ENCODE peak calls at places on chromosomes 4 and X, in ten cellular contexts. One of them, this sample, is unnamed.

GRCh38 chr4:113738251-113738650 is 23.3 kb downstream of the CAMK2D start:
- DNase-seq in heart right ventricle: no peak
- DNase-seq in GM06990: no peak
- DNase-seq in astrocyte of the spinal cord: peak
- DNase-seq in left lung: no peak
- DNase-seq in Panc1: no peak
- DNase-seq in GM12878: no peak
- DNase-seq in uterus: no peak
- DNase-seq in GM12864: no peak
- DNase-seq in A549: no peak
- DNase-seq in this sample: peak

GRCh38 chr4:172543249-172543648 is 625.4 kb upstream of the GALNT7 start:
- DNase-seq in Panc1: no peak
- DNase-seq in GM12878: no peak
- DNase-seq in A549: no peak
- DNase-seq in uterus: no peak
- DNase-seq in heart right ventricle: no peak
- DNase-seq in GM12864: no peak
- DNase-seq in GM06990: no peak
- DNase-seq in astrocyte of the spinal cord: no peak
- DNase-seq in left lung: no peak
- DNase-seq in this sample: no peak

GRCh38 chr4:15451866-15452765 is 17.6 kb upstream of the CC2D2A start:
- DNase-seq in GM12864: no peak
- DNase-seq in heart right ventricle: no peak
- DNase-seq in Panc1: no peak
- DNase-seq in A549: peak
- DNase-seq in left lung: no peak
- DNase-seq in GM12878: no peak
- DNase-seq in uterus: no peak
- DNase-seq in GM06990: no peak
- DNase-seq in astrocyte of the spinal cord: peak
- DNase-seq in this sample: peak

GRCh38 chrX:135477576-135477975 is 42.9 kb upstream of the INTS6L start:
- DNase-seq in heart right ventricle: peak
- DNase-seq in GM12864: no peak
- DNase-seq in left lung: no peak
- DNase-seq in GM06990: no peak
- DNase-seq in uterus: no peak
- DNase-seq in A549: peak
- DNase-seq in Panc1: peak
- DNase-seq in astrocyte of the spinal cord: peak
- DNase-seq in GM12878: no peak
- DNase-seq in this sample: peak

GRCh38 chrX:108412783-108413182 is 25.4 kb downstream of the COL4A6 start:
- DNase-seq in GM12878: no peak
- DNase-seq in Panc1: no peak
- DNase-seq in left lung: no peak
- DNase-seq in GM12864: no peak
- DNase-seq in A549: no peak
- DNase-seq in heart right ventricle: no peak
- DNase-seq in astrocyte of the spinal cord: no peak
- DNase-seq in uterus: no peak
- DNase-seq in GM06990: no peak
- DNase-seq in this sample: no peak

GRCh38 chrX:13398073-13398823 is 78.4 kb upstream of the ATXN3L start:
- DNase-seq in A549: peak
- DNase-seq in GM12864: no peak
- DNase-seq in Panc1: peak
- DNase-seq in left lung: no peak
- DNase-seq in GM12878: no peak
- DNase-seq in astrocyte of the spinal cord: peak
- DNase-seq in uterus: peak
- DNase-seq in heart right ventricle: peak
- DNase-seq in GM06990: no peak
- DNase-seq in this sample: peak

GRCh38 chr4:180860136-180860720 is 1383.0 kb upstream of the TENM3 start:
- DNase-seq in heart right ventricle: no peak
- DNase-seq in GM12878: no peak
- DNase-seq in GM06990: no peak
- DNase-seq in A549: no peak
- DNase-seq in GM12864: no peak
- DNase-seq in Panc1: no peak
- DNase-seq in astrocyte of the spinal cord: no peak
- DNase-seq in uterus: no peak
- DNase-seq in left lung: no peak
- DNase-seq in this sample: no peak

GRCh38 chrX:130165703-130166502 is at the start of gene AIFM1:
- DNase-seq in GM12878: peak
- DNase-seq in Panc1: peak
- DNase-seq in GM06990: peak
- DNase-seq in A549: peak
- DNase-seq in heart right ventricle: peak
- DNase-seq in left lung: peak
- DNase-seq in uterus: peak
- DNase-seq in astrocyte of the spinal cord: peak
- DNase-seq in GM12864: peak
- DNase-seq in this sample: peak

GRCh38 chr4:158315706-158316105 is 105.4 kb downstream of the TMEM144 start:
- DNase-seq in GM06990: no peak
- DNase-seq in GM12864: no peak
- DNase-seq in heart right ventricle: no peak
- DNase-seq in A549: no peak
- DNase-seq in Panc1: no peak
- DNase-seq in left lung: no peak
- DNase-seq in astrocyte of the spinal cord: peak
- DNase-seq in uterus: no peak
- DNase-seq in GM12878: no peak
- DNase-seq in this sample: peak

GRCh38 chr4:38179690-38180299 is 219.6 kb downstream of the PTTG2 start:
- DNase-seq in uterus: peak
- DNase-seq in left lung: no peak
- DNase-seq in GM12864: peak
- DNase-seq in heart right ventricle: peak
- DNase-seq in GM12878: peak
- DNase-seq in astrocyte of the spinal cord: peak
- DNase-seq in Panc1: no peak
- DNase-seq in GM06990: no peak
- DNase-seq in A549: peak
- DNase-seq in this sample: peak

GRCh38 chr4:123790681-123791080 is 394.1 kb downstream of the SPRY1 start:
- DNase-seq in GM12864: no peak
- DNase-seq in GM06990: no peak
- DNase-seq in uterus: no peak
- DNase-seq in heart right ventricle: no peak
- DNase-seq in left lung: no peak
- DNase-seq in GM12878: no peak
- DNase-seq in A549: no peak
- DNase-seq in astrocyte of the spinal cord: no peak
- DNase-seq in Panc1: no peak
- DNase-seq in this sample: peak

GRCh38 chr4:139137745-139138144 is 39.3 kb downstream of the ELF2 start:
- DNase-seq in uterus: no peak
- DNase-seq in Panc1: no peak
- DNase-seq in A549: no peak
- DNase-seq in astrocyte of the spinal cord: no peak
- DNase-seq in GM12864: no peak
- DNase-seq in left lung: no peak
- DNase-seq in heart right ventricle: no peak
- DNase-seq in GM06990: no peak
- DNase-seq in GM12878: no peak
- DNase-seq in this sample: no peak

GRCh38 chrX:29470029-29470428 is 745.3 kb upstream of the MAGEB2 start:
- DNase-seq in Panc1: no peak
- DNase-seq in left lung: no peak
- DNase-seq in GM12864: no peak
- DNase-seq in GM12878: no peak
- DNase-seq in A549: peak
- DNase-seq in GM06990: no peak
- DNase-seq in astrocyte of the spinal cord: peak
- DNase-seq in uterus: no peak
- DNase-seq in heart right ventricle: no peak
- DNase-seq in this sample: peak

GRCh38 chrX:148871422-148872152 is 371.2 kb downstream of the AFF2 start:
- DNase-seq in GM12864: no peak
- DNase-seq in GM06990: no peak
- DNase-seq in heart right ventricle: peak
- DNase-seq in left lung: no peak
- DNase-seq in GM12878: no peak
- DNase-seq in Panc1: no peak
- DNase-seq in A549: no peak
- DNase-seq in astrocyte of the spinal cord: peak
- DNase-seq in uterus: no peak
- DNase-seq in this sample: peak

GRCh38 chrX:22134681-22135080 is 102.6 kb downstream of the PHEX start:
- DNase-seq in left lung: no peak
- DNase-seq in GM12864: no peak
- DNase-seq in uterus: no peak
- DNase-seq in heart right ventricle: no peak
- DNase-seq in GM12878: no peak
- DNase-seq in Panc1: no peak
- DNase-seq in A549: peak
- DNase-seq in astrocyte of the spinal cord: peak
- DNase-seq in GM06990: no peak
- DNase-seq in this sample: peak

DNA sequence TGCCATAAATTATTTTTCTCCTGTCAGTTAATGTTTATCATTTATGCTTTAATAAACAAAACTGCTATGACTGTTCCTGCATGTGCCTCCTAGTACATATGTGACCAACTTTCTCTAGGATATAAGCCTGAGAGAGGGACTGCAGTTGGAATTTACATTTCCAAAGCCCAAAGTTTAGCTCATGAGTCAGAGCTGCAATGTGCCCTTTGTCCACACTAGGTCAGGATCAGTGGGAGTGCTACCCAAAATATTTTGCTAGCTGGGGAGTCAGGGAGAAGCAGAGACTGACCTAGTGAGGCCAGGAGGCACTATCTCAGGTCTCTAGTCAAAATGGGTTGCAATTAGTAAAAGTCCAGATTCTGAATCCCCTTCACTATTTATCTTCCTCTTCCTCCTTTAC is 92.7 kb downstream of the AR start:
- DNase-seq in astrocyte of the spinal cord: peak
- DNase-seq in GM12864: no peak
- DNase-seq in GM06990: no peak
- DNase-seq in GM12878: no peak
- DNase-seq in heart right ventricle: no peak
- DNase-seq in A549: no peak
- DNase-seq in left lung: no peak
- DNase-seq in uterus: no peak
- DNase-seq in Panc1: no peak
- DNase-seq in this sample: peak
- H3K4me3 ChIP-seq in astrocyte of the spinal cord: no peak
- H3K4me3 ChIP-seq in GM12864: no peak
- H3K4me3 ChIP-seq in GM06990: no peak
- H3K4me3 ChIP-seq in GM12878: no peak
- H3K4me3 ChIP-seq in heart right ventricle: no peak
- H3K4me3 ChIP-seq in A549: no peak
- H3K4me3 ChIP-seq in left lung: no peak
- H3K4me3 ChIP-seq in uterus: no peak
- H3K4me3 ChIP-seq in Panc1: no peak
- H3K4me3 ChIP-seq in this sample: no peak

DNA sequence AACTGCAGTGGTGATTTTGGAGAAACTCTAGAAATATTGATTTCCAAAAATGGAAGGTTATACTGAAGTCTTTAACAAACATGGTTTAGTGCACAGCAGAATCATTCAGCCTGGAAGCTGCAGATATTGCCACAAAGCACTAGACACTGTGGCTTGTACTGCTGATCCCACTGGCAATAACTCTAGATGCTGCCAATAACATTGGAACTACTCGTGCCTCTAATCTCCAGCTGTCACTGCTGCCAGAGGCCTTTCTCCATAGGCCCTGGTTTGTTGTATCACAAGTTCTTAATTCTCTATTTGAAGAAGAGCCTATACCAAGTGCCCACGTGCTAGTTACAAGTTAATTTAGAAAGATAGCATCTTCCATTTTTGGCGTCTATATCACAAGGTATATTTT is 19.3 kb downstream of the DMP1 start:
- DNase-seq in GM12864: no peak
- DNase-seq in uterus: no peak
- DNase-seq in A549: no peak
- DNase-seq in GM12878: no peak
- DNase-seq in Panc1: no peak
- DNase-seq in astrocyte of the spinal cord: no peak
- DNase-seq in GM06990: no peak
- DNase-seq in heart right ventricle: no peak
- DNase-seq in left lung: no peak
- DNase-seq in this sample: no peak
- H3K4me3 ChIP-seq in GM12864: no peak
- H3K4me3 ChIP-seq in uterus: no peak
- H3K4me3 ChIP-seq in A549: no peak
- H3K4me3 ChIP-seq in GM12878: no peak
- H3K4me3 ChIP-seq in Panc1: no peak
- H3K4me3 ChIP-seq in astrocyte of the spinal cord: no peak
- H3K4me3 ChIP-seq in GM06990: no peak
- H3K4me3 ChIP-seq in heart right ventricle: no peak
- H3K4me3 ChIP-seq in left lung: no peak
- H3K4me3 ChIP-seq in this sample: no peak

DNA sequence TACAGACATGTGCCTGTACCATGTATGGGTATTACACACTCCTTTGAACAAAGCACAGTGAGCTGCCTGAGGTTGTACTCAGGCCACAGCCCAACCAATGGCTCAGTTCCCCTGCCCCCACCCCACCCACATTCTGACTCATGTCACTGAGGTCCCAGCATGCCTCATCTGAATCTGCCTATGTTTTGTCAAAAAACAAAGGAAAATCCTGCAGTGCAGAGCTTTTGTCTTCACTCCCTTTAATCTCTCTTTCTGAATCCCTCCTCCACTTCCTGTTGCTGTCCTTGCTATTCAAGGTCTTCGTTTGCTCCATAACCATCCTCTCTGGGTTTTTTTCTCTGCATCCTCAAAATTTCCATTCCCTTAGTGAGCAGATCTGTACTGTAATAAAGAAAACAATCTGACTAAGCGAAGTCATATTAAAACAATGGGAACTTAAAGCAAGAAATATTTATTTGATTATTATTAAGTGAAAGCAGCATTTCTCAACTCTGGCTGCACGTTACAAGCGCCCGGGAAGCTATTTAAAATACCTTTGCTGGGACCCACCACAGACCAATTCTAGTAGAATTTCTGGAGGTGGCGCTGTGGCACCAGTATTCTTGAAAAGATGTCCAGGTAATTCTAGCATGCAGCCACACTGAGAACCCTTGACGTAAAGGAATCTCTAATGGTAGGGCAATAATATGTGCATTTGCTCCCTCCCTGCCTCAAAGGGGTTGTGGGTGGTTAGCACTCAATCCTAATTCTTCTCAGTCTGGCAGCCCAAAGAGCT is 8.8 kb downstream of the GUCY2F start:
- DNase-seq in GM12864: no peak
- DNase-seq in GM12878: no peak
- DNase-seq in left lung: no peak
- DNase-seq in uterus: no peak
- DNase-seq in A549: peak
- DNase-seq in Panc1: no peak
- DNase-seq in astrocyte of the spinal cord: peak
- DNase-seq in GM06990: no peak
- DNase-seq in heart right ventricle: peak
- DNase-seq in this sample: peak
- H3K4me3 ChIP-seq in GM12864: no peak
- H3K4me3 ChIP-seq in GM12878: no peak
- H3K4me3 ChIP-seq in left lung: no peak
- H3K4me3 ChIP-seq in uterus: no peak
- H3K4me3 ChIP-seq in A549: no peak
- H3K4me3 ChIP-seq in Panc1: no peak
- H3K4me3 ChIP-seq in astrocyte of the spinal cord: no peak
- H3K4me3 ChIP-seq in GM06990: no peak
- H3K4me3 ChIP-seq in heart right ventricle: no peak
- H3K4me3 ChIP-seq in this sample: no peak

GRCh38 chr4:185925910-185926360 is 113.9 kb upstream of the SORBS2 start:
- DNase-seq in heart right ventricle: peak
- DNase-seq in A549: no peak
- DNase-seq in GM12864: no peak
- DNase-seq in Panc1: no peak
- DNase-seq in astrocyte of the spinal cord: no peak
- DNase-seq in left lung: no peak
- DNase-seq in GM06990: no peak
- DNase-seq in GM12878: no peak
- DNase-seq in uterus: no peak
- DNase-seq in this sample: no peak
- H3K4me3 ChIP-seq in heart right ventricle: peak
- H3K4me3 ChIP-seq in A549: no peak
- H3K4me3 ChIP-seq in GM12864: no peak
- H3K4me3 ChIP-seq in Panc1: no peak
- H3K4me3 ChIP-seq in astrocyte of the spinal cord: no peak
- H3K4me3 ChIP-seq in left lung: no peak
- H3K4me3 ChIP-seq in GM06990: no peak
- H3K4me3 ChIP-seq in GM12878: no peak
- H3K4me3 ChIP-seq in uterus: no peak
- H3K4me3 ChIP-seq in this sample: no peak

This sample was measured in foreskin fibroblast.